ENCODE peak calls at places on chromosome 1, in nine cellular contexts. O is PC-3, F is cardiac muscle cell, M is OCI-LY7, C is left lung, J is astrocyte of the spinal cord, L is stomach, N is GM12865, Q is ovary. X is an unnamed sample.

GRCh38 chr1:18992646-18993045 is 36.2 kb upstream of the IFFO2 start:
- DNase-seq in Q (no peak), O (no peak), L (no peak), F (no peak), J (no peak), M (no peak), C (no peak), N (no peak), X (no peak)

GRCh38 chr1:17574502-17574901 is 35.0 kb downstream of the ARHGEF10L start:
- DNase-seq in C (no peak), M (no peak), J (no peak), O (no peak), F (no peak), Q (no peak), N (no peak), L (no peak), X (no peak)

GRCh38 chr1:43366601-43367025 is 1.2 kb downstream of the ELOVL1 start:
- DNase-seq in F (no peak), J (no peak), M (no peak), C (no peak), L (no peak), O (peak), N (no peak), Q (no peak), X (no peak)

GRCh38 chr1:39295901-39296300 is 91.4 kb downstream of the MACF1 start:
- DNase-seq in F (no peak), C (no peak), O (no peak), N (no peak), J (no peak), L (no peak), M (no peak), Q (no peak), X (no peak)

GRCh38 chr1:34879230-34879629 is 19.7 kb upstream of the SMIM12 start:
- DNase-seq in Q (no peak), L (no peak), C (no peak), O (no peak), M (no peak), F (no peak), N (no peak), J (no peak), X (no peak)

GRCh38 chr1:13700521-13701273 is 709 bp downstream of the PRDM2 start:
- DNase-seq in C (peak), J (peak), Q (peak), O (peak), M (peak), F (no peak), L (peak), N (peak), X (no peak)

GRCh38 chr1:208269338-208269666 is 25.1 kb upstream of the PLXNA2 start:
- DNase-seq in J (no peak), F (no peak), L (no peak), N (no peak), C (no peak), O (no peak), Q (no peak), M (no peak), X (no peak)

GRCh38 chr1:56145524-56145923 is 433.8 kb downstream of the PLPP3 start:
- DNase-seq in J (no peak), N (no peak), C (no peak), O (no peak), L (no peak), Q (no peak), M (no peak), F (no peak), X (no peak)

GRCh38 chr1:164838786-164839185 is 279.8 kb downstream of the PBX1 start:
- DNase-seq in F (no peak), L (no peak), J (no peak), N (no peak), C (no peak), O (no peak), Q (no peak), M (no peak), X (no peak)

GRCh38 chr1:232556336-232556735 is 73.6 kb downstream of the SIPA1L2 start:
- DNase-seq in J (no peak), Q (no peak), F (no peak), N (no peak), M (no peak), L (no peak), O (no peak), C (no peak), X (no peak)

GRCh38 chr1:234531181-234532132 is 52.5 kb upstream of the TARBP1 start:
- DNase-seq in Q (peak), N (no peak), F (no peak), O (peak), M (no peak), L (peak), C (no peak), J (peak), X (peak)

GRCh38 chr1:5887436-5888290 is 104.6 kb downstream of the NPHP4 start:
- DNase-seq in L (no peak), C (no peak), F (no peak), N (no peak), Q (no peak), J (no peak), O (no peak), M (no peak), X (no peak)
- H3K4me3 ChIP-seq in L (no peak), C (no peak), F (no peak), N (no peak), Q (no peak), J (no peak), O (no peak), M (no peak), X (no peak)

GRCh38 chr1:225965231-225965630 is 24.2 kb upstream of the LEFTY2 start:
- DNase-seq in J (no peak), F (no peak), C (no peak), M (no peak), O (no peak), Q (no peak), L (no peak), N (no peak), X (no peak)

GRCh38 chr1:225962440-225962975 is 21.5 kb upstream of the LEFTY2 start:
- DNase-seq in C (no peak), F (peak), N (peak), L (peak), O (no peak), M (peak), J (no peak), Q (no peak), X (no peak)

GRCh38 chr1:225963735-225964530 is 22.9 kb upstream of the LEFTY2 start:
- DNase-seq in O (peak), F (no peak), N (no peak), M (no peak), C (no peak), L (no peak), Q (no peak), J (no peak), X (no peak)

GRCh38 chr1:225958041-225958440 is 17.0 kb upstream of the LEFTY2 start:
- DNase-seq in O (no peak), F (no peak), C (no peak), J (no peak), M (no peak), N (no peak), L (no peak), Q (no peak), X (no peak)

GRCh38 chr1:225961659-225962439 is 20.8 kb upstream of the LEFTY2 start:
- DNase-seq in M (no peak), N (no peak), C (no peak), J (no peak), O (no peak), F (no peak), Q (no peak), L (no peak), X (no peak)
- H3K4me3 ChIP-seq in M (no peak), N (no peak), C (no peak), J (no peak), O (no peak), F (no peak), Q (no peak), L (no peak), X (no peak)

DNA sequence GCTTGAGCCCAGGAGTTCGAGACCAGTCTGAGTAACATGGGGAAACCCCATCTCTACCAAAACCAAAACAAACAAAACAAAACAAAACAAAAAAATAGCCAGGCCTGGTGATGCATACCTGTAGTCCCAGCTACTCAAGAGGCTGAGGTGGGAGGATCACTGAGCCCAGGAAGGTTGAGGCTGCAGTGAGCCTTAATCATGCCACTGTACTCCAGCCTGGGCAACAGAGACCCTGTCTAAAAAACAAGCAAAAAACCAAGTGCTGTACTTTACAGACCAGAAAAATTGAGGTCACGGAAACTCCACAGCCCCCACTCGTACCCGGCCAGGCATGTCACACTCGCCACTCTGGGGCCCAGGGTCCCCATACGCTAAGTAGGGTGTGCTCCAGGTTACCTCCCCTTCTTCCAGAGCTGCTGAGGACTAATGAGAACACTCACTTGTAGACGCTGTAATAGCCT is 22.9 kb downstream of the ATP2B4 start:
- DNase-seq in O (no peak), C (no peak), Q (no peak), N (peak), L (no peak), J (no peak), F (no peak), M (no peak), X (no peak)
- H3K4me3 ChIP-seq in O (no peak), C (no peak), Q (no peak), N (no peak), L (no peak), J (no peak), F (no peak), M (peak), X (no peak)

DNA sequence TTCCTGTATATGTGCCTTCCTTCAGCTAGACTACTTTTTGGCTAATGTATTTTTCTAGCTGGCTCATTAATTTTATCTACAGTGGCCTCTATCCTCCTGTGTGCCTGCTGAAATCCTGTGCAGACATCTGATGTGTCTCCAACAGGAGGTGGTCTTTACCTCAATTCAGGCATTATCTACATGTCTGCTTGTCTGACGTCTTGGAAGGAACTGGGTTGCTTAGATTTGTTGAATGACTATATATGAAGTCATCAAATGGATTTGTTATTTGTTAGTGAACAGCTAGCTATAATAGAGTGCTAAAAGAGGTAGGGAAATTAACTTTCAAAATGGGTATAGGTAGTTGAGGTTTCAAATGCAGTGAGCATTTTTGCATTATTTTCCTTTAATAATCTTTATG is 6.7 kb downstream of the RPL5 start:
- DNase-seq in L (no peak), J (no peak), F (no peak), C (no peak), N (no peak), O (no peak), Q (no peak), M (no peak), X (no peak)
- H3K4me3 ChIP-seq in L (no peak), J (no peak), F (no peak), C (no peak), N (no peak), O (no peak), Q (no peak), M (no peak), X (no peak)

DNA sequence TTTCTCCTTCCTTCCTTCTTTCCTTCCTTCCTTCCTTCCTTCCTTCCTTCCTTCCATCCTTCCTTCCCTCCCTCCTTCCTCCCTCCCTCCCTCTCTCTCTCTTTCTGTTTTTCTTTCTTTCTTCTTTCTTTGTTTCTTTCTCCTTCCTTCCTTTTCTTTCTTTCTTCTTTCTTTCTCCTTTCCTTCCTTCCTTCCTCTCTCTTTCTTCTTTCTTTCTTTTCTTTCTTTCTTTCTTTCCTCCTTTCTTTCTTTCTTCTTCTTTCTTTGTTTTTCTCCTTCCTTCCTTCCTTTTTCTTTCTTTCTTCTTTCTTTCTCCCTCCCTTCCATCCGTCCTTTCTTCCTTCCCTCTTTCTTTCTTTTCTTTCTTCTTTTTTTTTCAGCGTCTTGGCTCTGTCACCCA is 18.1 kb upstream of the IL19 start:
- DNase-seq in L (no peak), C (no peak), M (no peak), N (no peak), F (no peak), Q (no peak), J (no peak), O (no peak), X (no peak)
- H3K4me3 ChIP-seq in L (no peak), C (no peak), M (no peak), N (no peak), F (no peak), Q (no peak), J (no peak), O (no peak), X (no peak)

DNA sequence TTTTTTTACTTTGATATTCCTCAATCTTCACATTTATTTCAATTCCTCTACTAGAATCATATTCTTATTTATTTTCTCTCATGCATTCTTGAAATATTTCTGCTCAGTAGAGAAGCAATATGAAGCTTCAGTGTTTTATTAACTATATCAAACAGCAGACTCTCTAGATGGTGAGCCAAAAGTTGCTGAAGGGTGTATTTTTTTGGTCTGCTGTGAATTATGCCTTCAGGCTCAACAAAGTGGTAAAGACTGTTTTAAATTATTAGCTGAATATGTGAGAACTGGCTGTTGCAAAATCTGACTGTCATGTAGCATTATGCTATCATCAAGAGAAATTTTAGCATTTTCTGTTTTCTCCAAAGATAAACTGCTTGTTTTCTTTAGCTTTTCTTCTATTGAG is 24.9 kb upstream of the CDC42BPA start:
- DNase-seq in Q (no peak), J (no peak), M (no peak), O (no peak), L (no peak), F (no peak), N (no peak), C (no peak), X (no peak)
- H3K4me3 ChIP-seq in Q (no peak), J (no peak), M (no peak), O (no peak), L (no peak), F (no peak), N (no peak), C (no peak), X (no peak)

X was measured in thoracic aorta.